ENCODE peak calls at places on chromosomes 7 and 10, in five cellular contexts. G is SHP77, C is NCI-H1092, W is EL, L is HCEC 1CT. R is an unnamed sample.

GRCh38 chr7:50197547-50197946 is 104.5 kb upstream of the ZPBP start:
- DNase-seq in G (peak), C (no peak), W (no peak), L (no peak), R (peak)

GRCh38 chr10:130637271-130637670 is 501.1 kb downstream of the GLRX3 start:
- DNase-seq in G (no peak), C (no peak), W (no peak), L (no peak), R (no peak)

GRCh38 chr10:5684971-5685763 is 529 bp downstream of the TASOR2 start:
- DNase-seq in G (peak), C (peak), W (peak), L (peak), R (peak)

GRCh38 chr7:2701406-2701805 is 13.4 kb downstream of the AMZ1 start:
- DNase-seq in G (no peak), C (no peak), W (no peak), L (no peak), R (no peak)

GRCh38 chr10:77196616-77197015 is 441.0 kb downstream of the KCNMA1 start:
- DNase-seq in G (no peak), C (no peak), W (no peak), L (no peak), R (no peak)

GRCh38 chr7:117793496-117793895 is 79.7 kb downstream of the CTTNBP2 start:
- DNase-seq in G (no peak), C (no peak), W (no peak), L (no peak), R (no peak)

GRCh38 chr7:108529341-108529740 is 3.4 kb upstream of the PNPLA8 start:
- DNase-seq in G (no peak), C (no peak), W (no peak), L (no peak), R (no peak)

GRCh38 chr10:34160595-34160994 is 654.5 kb downstream of the PARD3 start:
- DNase-seq in G (no peak), C (no peak), W (no peak), L (no peak), R (no peak)

GRCh38 chr7:82605247-82605864 is 161.8 kb upstream of the CACNA2D1 start:
- DNase-seq in G (peak), C (peak), W (peak), L (peak), R (peak)

GRCh38 chr7:105896407-105896842 is 20.0 kb upstream of the ATXN7L1 start:
- DNase-seq in G (no peak), C (peak), W (no peak), L (no peak), R (no peak)

GRCh38 chr10:46523119-46523880 is 33.2 kb downstream of the GPRIN2 start:
- DNase-seq in G (no peak), C (no peak), W (peak), L (no peak), R (peak)

GRCh38 chr10:128063736-128064614 is 62.2 kb downstream of the MKI67 start:
- DNase-seq in G (no peak), C (no peak), W (no peak), L (no peak), R (no peak)

GRCh38 chr7:135281363-135281949 is 47.8 kb downstream of the STRA8 start:
- DNase-seq in G (peak), C (peak), W (peak), L (peak), R (peak)

GRCh38 chr10:27685686-27686085 is 59.9 kb downstream of the MKX start:
- DNase-seq in G (no peak), C (no peak), W (peak), L (no peak), R (no peak)

GRCh38 chr10:3193751-3194150 is 21.2 kb upstream of the PITRM1 start:
- DNase-seq in G (no peak), C (no peak), W (no peak), L (no peak), R (no peak)

GRCh38 chr7:28096713-28097112 is 83.9 kb downstream of the JAZF1 start:
- DNase-seq in G (peak), C (peak), W (peak), L (peak), R (peak)

GRCh38 chr10:10584164-10584563 is 433.5 kb upstream of the CELF2 start:
- DNase-seq in G (no peak), C (no peak), W (no peak), L (no peak), R (no peak)

GRCh38 chr7:136533732-136534131 is 334.7 kb upstream of the CHRM2 start:
- DNase-seq in G (no peak), C (no peak), W (no peak), L (no peak), R (no peak)

GRCh38 chr7:22985436-22985835 is 28.5 kb downstream of the HYCC1 start:
- DNase-seq in G (no peak), C (no peak), W (no peak), L (no peak), R (no peak)

GRCh38 chr7:71594746-71595145 is 462.8 kb downstream of the GALNT17 start:
- DNase-seq in G (no peak), C (no peak), W (no peak), L (no peak), R (no peak)

R was measured in nephron progenitor cell.